ENCODE peak calls at places on chromosomes 6 and 20, in nine cellular contexts. R is activated CD8-positive, alpha-beta memory T cell treated with anti-CD3 and anti-CD28 coated beads, Interleukin-2, amount 50 U/mL, for 4 hours; P is NCI-H1694; Y is stimulated activated CD4-positive, alpha-beta T cell treated with anti-CD3 and anti-CD28 coated beads, Interleukin-4, amount 100 ng/mL, for 1 hour; E is naive thymus-derived CD8-positive, alpha-beta T cell; I is fibroblast of mammary gland; C is germinal center; T is SW480; A is COR-L47. Q is an unnamed sample.

GRCh38 chr6:73739097-73739496 is 43.1 kb downstream of the CD109 start:
- DNase-seq in R (no peak), P (peak; percentile 52), Y (no peak), E (peak; percentile 65), I (peak; percentile 76), C (peak; percentile 36), T (peak; percentile 44), A (peak; percentile 29), Q (peak; percentile 43)

GRCh38 chr20:16350465-16350864 is 222.8 kb downstream of the KIF16B start:
- DNase-seq in R (no peak), P (no peak), Y (no peak), E (no peak), I (peak; percentile 92), C (no peak), T (no peak), A (no peak), Q (peak; percentile 34)

GRCh38 chr20:47610945-47611250 is 109.2 kb downstream of the NCOA3 start:
- DNase-seq in R (no peak), P (no peak), Y (no peak), E (no peak), I (no peak), C (no peak), T (no peak), A (no peak), Q (no peak)

GRCh38 chr6:158384671-158385110 is 72.4 kb downstream of the TULP4 start:
- DNase-seq in R (no peak), P (no peak), Y (no peak), E (no peak), I (no peak), C (no peak), T (no peak), A (no peak), Q (no peak)

GRCh38 chr6:46210294-46210693 is 39.5 kb upstream of the ENPP5 start:
- DNase-seq in R (no peak), P (no peak), Y (no peak), E (no peak), I (peak; percentile 54), C (no peak), T (no peak), A (no peak), Q (no peak)

GRCh38 chr6:55397986-55398385 is 70.7 kb downstream of the GFRAL start:
- DNase-seq in R (no peak), P (no peak), Y (no peak), E (no peak), I (no peak), C (no peak), T (no peak), A (no peak), Q (no peak)

GRCh38 chr6:130965657-130966056 is 97.4 kb downstream of the EPB41L2 start:
- DNase-seq in R (no peak), P (no peak), Y (no peak), E (no peak), I (peak; percentile 79), C (no peak), T (no peak), A (no peak), Q (no peak)

GRCh38 chr20:32518593-32519366 is 66.4 kb downstream of the NOL4L start:
- DNase-seq in R (no peak), P (no peak), Y (no peak), E (no peak), I (peak; percentile 5), C (no peak), T (no peak), A (no peak), Q (no peak)

GRCh38 chr20:2752631-2753455 is 47.6 kb downstream of the CPXM1 start:
- DNase-seq in R (peak; percentile 52), P (peak; percentile 36), Y (peak; percentile 42), E (peak; percentile 55), I (peak; percentile 47), C (peak; percentile 56), T (peak; percentile 46), A (peak; percentile 17), Q (peak; percentile 47)

GRCh38 chr6:147205690-147206600 is 1.7 kb downstream of the STXBP5 start:
- DNase-seq in R (no peak), P (no peak), Y (no peak), E (no peak), I (peak; percentile 78), C (no peak), T (peak; percentile 23), A (no peak), Q (no peak)

GRCh38 chr6:149683256-149683860 is 34.5 kb downstream of the LATS1 start:
- DNase-seq in R (no peak), P (peak; percentile 96), Y (no peak), E (no peak), I (no peak), C (no peak), T (no peak), A (no peak), Q (no peak)

GRCh38 chr6:34246563-34247391 is 2.0 kb downstream of the SMIM29 start:
- DNase-seq in R (peak; percentile 60), P (peak; percentile 75), Y (peak; percentile 67), E (no peak), I (peak; percentile 57), C (peak; percentile 64), T (peak; percentile 54), A (no peak), Q (no peak)

GRCh38 chr20:51513545-51513944 is 29.0 kb downstream of the NFATC2 start:
- DNase-seq in R (no peak), P (no peak), Y (no peak), E (no peak), I (no peak), C (no peak), T (no peak), A (no peak), Q (no peak)

GRCh38 chr20:49775229-49775693 is 37.4 kb upstream of the SLC9A8 start:
- DNase-seq in R (no peak), P (no peak), Y (no peak), E (no peak), I (peak; percentile 89), C (no peak), T (peak; percentile 99), A (no peak), Q (peak; percentile 91)

GRCh38 chr20:17281478-17281877 is 54.6 kb downstream of the PCSK2 start:
- DNase-seq in R (no peak), P (peak; percentile 28), Y (no peak), E (no peak), I (no peak), C (peak; percentile 2), T (peak; percentile 38), A (peak; percentile 24), Q (peak; percentile 8)

GRCh38 chr20:3933126-3933684 is 44.0 kb downstream of the PANK2 start:
- DNase-seq in R (no peak), P (no peak), Y (no peak), E (no peak), I (no peak), C (no peak), T (no peak), A (no peak), Q (no peak)

GRCh38 chr6:18039481-18039880 is 52.0 kb upstream of the KIF13A start:
- DNase-seq in R (no peak), P (no peak), Y (no peak), E (no peak), I (peak; percentile 21), C (no peak), T (no peak), A (no peak), Q (no peak)

GRCh38 chr20:37714973-37715657 is 21.3 kb downstream of the CTNNBL1 start:
- DNase-seq in R (no peak), P (no peak), Y (no peak), E (no peak), I (peak; percentile 25), C (no peak), T (no peak), A (no peak), Q (no peak)

GRCh38 chr6:25980935-25981334 is 18.3 kb downstream of the TRIM38 start:
- DNase-seq in R (no peak), P (no peak), Y (no peak), E (no peak), I (no peak), C (no peak), T (no peak), A (no peak), Q (no peak)

GRCh38 chr6:10190042-10190441 is 224.8 kb downstream of the TFAP2A start:
- DNase-seq in R (no peak), P (no peak), Y (no peak), E (no peak), I (no peak), C (no peak), T (no peak), A (no peak), Q (no peak)

GRCh38 chr6:119096683-119097310 is 18.3 kb upstream of the FAM184A start:
- DNase-seq in R (no peak), P (no peak), Y (no peak), E (no peak), I (peak; percentile 63), C (no peak), T (no peak), A (no peak), Q (peak; percentile 65)

Q was measured in COLO829.